ENCODE peak calls at places on chromosome 14, in seven cellular contexts. G is T1000; D is PC-3; C is endodermal cell; T is CD8-positive, alpha-beta T cell; A is esophagus squamous epithelium; H is iris pigment epithelial cell. B is an unnamed sample.

GRCh38 chr14:99534863-99535262 is 53.7 kb downstream of the CCNK start:
- DNase-seq in G (no peak), D (no peak), C (no peak), T (no peak), A (no peak), H (no peak), B (no peak)

GRCh38 chr14:101583006-101583708 is 21.9 kb downstream of the DIO3 start:
- DNase-seq in G (no peak), D (no peak), C (no peak), T (no peak), A (no peak), H (no peak), B (no peak)

GRCh38 chr14:34851395-34851794 is 23.8 kb downstream of the BAZ1A start:
- DNase-seq in G (no peak), D (peak; percentile 73), C (no peak), T (no peak), A (no peak), H (peak; percentile 64), B (peak; percentile 31)

GRCh38 chr14:73723411-73723798 is 9.2 kb upstream of the PNMA1 start:
- DNase-seq in G (no peak), D (peak; percentile 1), C (no peak), T (no peak), A (no peak), H (peak; percentile 50), B (no peak)

GRCh38 chr14:65334765-65335411 is 77.6 kb upstream of the FUT8 start:
- DNase-seq in G (no peak), D (peak; percentile 83), C (peak; percentile 71), T (no peak), A (no peak), H (no peak), B (no peak)

GRCh38 chr14:77140937-77141591 is 527 bp downstream of the ZDHHC22 start:
- DNase-seq in G (no peak), D (peak; percentile 49), C (peak; percentile 93), T (no peak), A (no peak), H (peak; percentile 52), B (no peak)

GRCh38 chr14:88775532-88775931 is 17.2 kb downstream of the EML5 start:
- DNase-seq in G (no peak), D (peak; percentile 72), C (no peak), T (no peak), A (no peak), H (no peak), B (no peak)

GRCh38 chr14:99672506-99673327 is 11.4 kb upstream of the CYP46A1 start:
- DNase-seq in G (no peak), D (no peak), C (no peak), T (no peak), A (no peak), H (no peak), B (no peak)

GRCh38 chr14:35112641-35113040 is 9.1 kb downstream of the PPP2R3C start:
- DNase-seq in G (no peak), D (no peak), C (peak; percentile 45), T (no peak), A (no peak), H (no peak), B (no peak)

GRCh38 chr14:99559286-99559990 is 44.6 kb downstream of the CCDC85C start:
- DNase-seq in G (no peak), D (no peak), C (no peak), T (peak; percentile 0), A (no peak), H (no peak), B (no peak)

GRCh38 chr14:57692671-57693070 is 173.2 kb downstream of the SLC35F4 start:
- DNase-seq in G (no peak), D (peak; percentile 94), C (no peak), T (no peak), A (no peak), H (peak; percentile 68), B (peak; percentile 46)

GRCh38 chr14:58724702-58725101 is 86.9 kb downstream of the DACT1 start:
- DNase-seq in G (no peak), D (no peak), C (no peak), T (no peak), A (no peak), H (no peak), B (no peak)

GRCh38 chr14:44369401-44370123 is 137.5 kb downstream of the FSCB start:
- DNase-seq in G (no peak), D (peak; percentile 60), C (no peak), T (no peak), A (no peak), H (no peak), B (no peak)

GRCh38 chr14:102900631-102901571 is 21.6 kb upstream of the AMN start:
- DNase-seq in G (no peak), D (no peak), C (no peak), T (peak; percentile 57), A (no peak), H (no peak), B (no peak)

GRCh38 chr14:80395031-80395430 is 183.7 kb upstream of the DIO2 start:
- DNase-seq in G (no peak), D (no peak), C (no peak), T (no peak), A (no peak), H (no peak), B (no peak)

GRCh38 chr14:91867316-91867988 is at the start of gene TC2N:
- DNase-seq in G (no peak), D (no peak), C (no peak), T (peak; percentile 72), A (no peak), H (no peak), B (no peak)

GRCh38 chr14:50659327-50659974 is 8.7 kb downstream of the SAV1 start:
- DNase-seq in G (no peak), D (peak; percentile 86), C (no peak), T (no peak), A (no peak), H (no peak), B (no peak)

GRCh38 chr14:53027031-53027430 is 76.2 kb upstream of the FERMT2 start:
- DNase-seq in G (no peak), D (no peak), C (no peak), T (no peak), A (no peak), H (no peak), B (no peak)

GRCh38 chr14:68794856-68795601 is 2.2 kb upstream of the ZFP36L1 start:
- DNase-seq in G (no peak), D (peak; percentile 47), C (peak; percentile 83), T (peak; percentile 60), A (no peak), H (peak; percentile 94), B (peak; percentile 82)

GRCh38 chr14:94936901-94937321 is 167.0 kb upstream of the GSC start:
- DNase-seq in G (no peak), D (no peak), C (no peak), T (no peak), A (no peak), H (no peak), B (no peak)

GRCh38 chr14:67749341-67750110 is 47.8 kb downstream of the RDH12 start:
- DNase-seq in G (no peak), D (no peak), C (no peak), T (no peak), A (no peak), H (no peak), B (no peak)

GRCh38 chr14:75417674-75418073 is 10.1 kb upstream of the JDP2 start:
- DNase-seq in G (no peak), D (no peak), C (no peak), T (no peak), A (no peak), H (peak; percentile 59), B (no peak)

GRCh38 chr14:96727490-96727889 is 69.7 kb upstream of the VRK1 start:
- DNase-seq in G (no peak), D (no peak), C (no peak), T (no peak), A (no peak), H (no peak), B (no peak)

GRCh38 chr14:53126705-53127104 is 26.4 kb downstream of the DDHD1 start:
- DNase-seq in G (no peak), D (no peak), C (no peak), T (no peak), A (no peak), H (peak; percentile 18), B (no peak)

GRCh38 chr14:90061849-90062794 is at the start of gene KCNK13:
- DNase-seq in G (no peak), D (peak; percentile 25), C (peak; percentile 81), T (no peak), A (no peak), H (peak; percentile 16), B (no peak)

GRCh38 chr14:45177081-45177480 is 41.4 kb downstream of the FANCM start:
- DNase-seq in G (no peak), D (peak; percentile 76), C (no peak), T (no peak), A (no peak), H (peak; percentile 97), B (peak; percentile 12)

GRCh38 chr14:60970146-60970545 is 10.7 kb downstream of the TRMT5 start:
- DNase-seq in G (no peak), D (no peak), C (no peak), T (no peak), A (no peak), H (no peak), B (no peak)

GRCh38 chr14:57080691-57081090 is 188.0 kb downstream of the EXOC5 start:
- DNase-seq in G (no peak), D (no peak), C (no peak), T (no peak), A (no peak), H (no peak), B (no peak)

GRCh38 chr14:94964931-94965330 is 192.4 kb downstream of the DICER1 start:
- DNase-seq in G (no peak), D (no peak), C (no peak), T (no peak), A (no peak), H (no peak), B (no peak)

GRCh38 chr14:74360163-74360562 is 11.9 kb downstream of the VRTN start:
- DNase-seq in G (no peak), D (no peak), C (no peak), T (no peak), A (no peak), H (no peak), B (no peak)

GRCh38 chr14:30998100-30998706 is 27.2 kb upstream of the AP4S1 start:
- DNase-seq in G (no peak), D (no peak), C (peak; percentile 66), T (no peak), A (no peak), H (no peak), B (no peak)

GRCh38 chr14:105258846-105259245 is 10.5 kb downstream of the BTBD6 start:
- DNase-seq in G (no peak), D (peak; percentile 87), C (no peak), T (no peak), A (no peak), H (no peak), B (peak; percentile 59)

GRCh38 chr14:24392327-24393098 is 6.3 kb upstream of the NYNRIN start:
- DNase-seq in G (no peak), D (peak; percentile 85), C (no peak), T (no peak), A (no peak), H (peak; percentile 79), B (peak; percentile 75)

GRCh38 chr14:26765768-26766550 is 168.1 kb upstream of the NOVA1 start:
- DNase-seq in G (peak; percentile 44), D (peak; percentile 74), C (no peak), T (no peak), A (no peak), H (peak; percentile 92), B (peak; percentile 4)

GRCh38 chr14:91309756-91310280 is 65.3 kb upstream of the GPR68 start:
- DNase-seq in G (no peak), D (no peak), C (no peak), T (no peak), A (no peak), H (no peak), B (no peak)

B was measured in brain microvascular endothelial cell.